ENCODE peak calls at places on chromosome 16, in nine cellular contexts. E, Y, V, W, L, H, F, J and K are unnamed samples.

GRCh38 chr16:24954137-24954536 is 61.0 kb downstream of the ARHGAP17 start:
- DNase-seq in W (no peak), L (no peak), Y (no peak), J (no peak), F (no peak), E (no peak), H (no peak), V (no peak), K (no peak)

GRCh38 chr16:79492036-79492435 is 108.5 kb downstream of the MAF start:
- DNase-seq in L (no peak), W (no peak), H (no peak), Y (no peak), V (no peak), F (no peak), E (no peak), J (no peak), K (no peak)

GRCh38 chr16:30028438-30029093 is 2.5 kb downstream of the TLCD3B start:
- DNase-seq in E (peak; percentile 87), H (no peak), L (no peak), J (no peak), F (no peak), V (no peak), W (no peak), Y (no peak), K (no peak)

GRCh38 chr16:13529193-13529982 is 390.6 kb upstream of the ERCC4 start:
- DNase-seq in F (no peak), L (no peak), Y (no peak), H (no peak), V (no peak), J (no peak), W (no peak), E (no peak), K (no peak)

GRCh38 chr16:66842765-66843164 is 1.4 kb upstream of the CA7 start:
- DNase-seq in Y (no peak), E (no peak), J (no peak), H (no peak), F (peak; percentile 47), W (no peak), V (peak; percentile 21), L (no peak), K (peak; percentile 32)

GRCh38 chr16:81514568-81515258 is 70.1 kb downstream of the CMIP start:
- DNase-seq in L (no peak), Y (no peak), W (no peak), E (no peak), H (no peak), V (no peak), J (no peak), F (no peak), K (no peak)

GRCh38 chr16:87334611-87335305 is 17.6 kb upstream of the C16orf95 start:
- DNase-seq in L (no peak), V (no peak), F (no peak), J (no peak), E (no peak), W (no peak), Y (no peak), H (no peak), K (no peak)

GRCh38 chr16:53369921-53370320 is 64.3 kb upstream of the RBL2 start:
- DNase-seq in W (no peak), E (no peak), F (peak; percentile 12), Y (no peak), J (peak; percentile 9), V (no peak), L (no peak), H (no peak), K (peak; percentile 61)

GRCh38 chr16:22195445-22195694 is 10.7 kb upstream of the EEF2K start:
- DNase-seq in Y (no peak), J (no peak), F (no peak), E (no peak), L (no peak), V (no peak), W (no peak), H (no peak), K (no peak)
- H3K4me3 ChIP-seq in Y (peak overlapping the region; percentile 59), J (no peak overlapping the region), F (no peak overlapping the region), E (no peak overlapping the region), L (no peak overlapping the region), V (no peak overlapping the region), W (no peak overlapping the region), H (no peak overlapping the region), K (no peak overlapping the region)

DNA sequence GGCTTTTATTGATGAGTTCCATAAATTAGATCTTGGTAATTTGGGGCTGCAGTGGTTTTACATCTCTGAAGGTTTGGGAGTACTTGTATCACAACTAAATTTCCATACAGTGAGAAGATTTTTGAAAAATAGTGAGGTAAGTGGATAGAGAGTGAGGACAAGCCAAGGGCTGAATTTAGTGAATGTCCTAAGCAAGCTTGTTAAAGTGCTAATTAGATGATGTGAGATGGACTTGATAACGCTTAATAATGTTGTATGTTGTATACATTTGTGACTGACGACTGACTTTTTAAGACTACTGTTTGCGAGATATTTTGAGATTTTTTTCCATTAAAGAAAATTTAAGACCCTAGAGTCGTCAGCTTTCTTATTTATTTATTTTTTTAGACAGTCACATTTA is 3.9 kb downstream of the NFATC3 start:
- DNase-seq in E (no peak), L (no peak), Y (no peak), H (no peak), F (no peak), W (no peak), J (no peak), V (no peak), K (no peak)
- H3K4me3 ChIP-seq in E (no peak overlapping the region), L (no peak overlapping the region), Y (no peak overlapping the region), H (no peak overlapping the region), F (no peak overlapping the region), W (no peak overlapping the region), J (no peak overlapping the region), V (no peak overlapping the region), K (no peak overlapping the region)

DNA sequence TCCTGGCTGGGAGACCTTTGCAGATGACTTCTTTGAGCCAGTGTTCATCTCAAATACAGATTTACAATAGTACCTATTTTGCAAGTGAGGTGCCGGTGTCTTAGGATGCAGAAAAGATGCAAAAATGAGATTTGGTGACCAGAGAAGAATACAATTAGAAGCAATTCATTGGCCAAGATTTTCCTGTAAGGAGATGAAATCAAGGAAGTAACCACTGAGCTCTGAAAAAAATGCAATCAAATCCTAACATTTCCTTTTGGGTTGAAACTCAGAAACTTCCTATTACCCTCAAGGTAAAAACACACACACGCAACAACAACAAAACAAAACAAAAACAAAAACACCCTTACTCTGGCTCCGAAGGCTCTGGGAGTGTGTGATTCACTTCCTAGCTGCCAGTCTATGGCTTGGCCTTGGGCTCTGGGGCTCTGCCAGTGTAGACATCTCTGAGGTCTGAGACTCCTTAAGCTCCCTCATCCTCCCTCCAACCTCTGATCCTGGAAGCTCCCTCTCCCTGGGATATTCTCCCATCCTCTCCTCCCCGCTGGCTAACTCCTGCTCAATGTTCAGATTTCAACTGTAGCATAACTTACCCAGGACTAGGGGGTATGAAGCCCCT is 16.8 kb upstream of the MT4 start:
- DNase-seq in F (no peak), W (no peak), J (no peak), Y (no peak), E (no peak), V (no peak), H (no peak), L (no peak), K (no peak)
- H3K4me3 ChIP-seq in F (no peak overlapping the region), W (no peak overlapping the region), J (no peak overlapping the region), Y (no peak overlapping the region), E (no peak overlapping the region), V (no peak overlapping the region), H (no peak overlapping the region), L (no peak overlapping the region), K (no peak overlapping the region)

GRCh38 chr16:83914091-83914710 is 15.3 kb downstream of the MLYCD start:
- DNase-seq in V (no peak), W (no peak), F (no peak), E (peak; percentile 38), L (no peak), Y (no peak), J (no peak), H (no peak), K (no peak)

GRCh38 chr16:83913234-83913633 is 14.3 kb downstream of the MLYCD start:
- DNase-seq in L (no peak), V (no peak), H (no peak), Y (no peak), F (no peak), J (no peak), E (peak; percentile 47), W (no peak), K (no peak)

GRCh38 chr16:83917152-83918120 is 18.5 kb downstream of the MLYCD start:
- DNase-seq in L (no peak), E (no peak), V (no peak), W (no peak), F (no peak), J (no peak), H (no peak), Y (peak; percentile 40), K (no peak)

GRCh38 chr16:83915491-83915890 is 16.6 kb downstream of the MLYCD start:
- DNase-seq in E (no peak), V (no peak), J (no peak), H (no peak), Y (no peak), W (no peak), L (no peak), F (no peak), K (no peak)

DNA sequence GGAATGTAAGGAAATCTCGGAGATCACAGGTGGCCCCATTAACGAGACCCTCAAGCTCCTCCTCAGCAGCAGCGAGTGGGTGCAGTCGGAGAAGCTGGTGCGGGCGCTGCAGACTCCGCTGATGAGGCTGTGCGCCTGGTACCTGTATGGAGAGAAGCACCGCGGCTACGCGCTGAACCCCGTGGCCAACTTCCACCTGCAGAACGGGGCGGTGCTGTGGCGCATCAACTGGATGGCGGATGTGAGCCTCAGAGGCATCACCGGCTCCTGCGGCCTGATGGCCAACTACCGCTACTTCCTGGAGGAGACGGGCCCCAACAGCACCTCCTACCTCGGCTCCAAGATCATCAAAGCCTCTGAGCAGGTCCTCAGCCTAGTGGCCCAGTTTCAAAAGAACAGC is 16.2 kb downstream of the MLYCD start:
- DNase-seq in V (no peak), W (no peak), F (no peak), Y (no peak), L (no peak), H (no peak), J (no peak), E (no peak), K (no peak)
- H3K4me3 ChIP-seq in V (no peak overlapping the region), W (no peak overlapping the region), F (no peak overlapping the region), Y (no peak overlapping the region), L (no peak overlapping the region), H (no peak overlapping the region), J (no peak overlapping the region), E (no peak overlapping the region), K (no peak overlapping the region)